ENCODE peak calls at places on chromosome 6, in six cellular contexts. J is suprapubic skin; M is DND-41; A is hypothalamus; V is naive thymus-derived CD8-positive, alpha-beta T cell; T is EL. B is an unnamed sample.

GRCh38 chr6:140445474-140446004 is 1071.1 kb upstream of the CITED2 start:
- DNase-seq in J (no peak), M (no peak), A (no peak), V (no peak), T (peak; percentile 89), B (no peak)

GRCh38 chr6:10369896-10370295 is 45.0 kb downstream of the TFAP2A start:
- DNase-seq in J (no peak), M (no peak), A (no peak), V (no peak), T (peak; percentile 77), B (no peak)

GRCh38 chr6:18166314-18167007 is 11.2 kb downstream of the KDM1B start:
- DNase-seq in J (no peak), M (no peak), A (no peak), V (no peak), T (peak; percentile 19), B (no peak)

GRCh38 chr6:152318278-152318677 is 318.9 kb downstream of the SYNE1 start:
- DNase-seq in J (no peak), M (no peak), A (no peak), V (no peak), T (no peak), B (no peak)

GRCh38 chr6:158312672-158313397 is 570 bp downstream of the TULP4 start:
- DNase-seq in J (no peak), M (no peak), A (no peak), V (no peak), T (no peak), B (peak; percentile 50)

GRCh38 chr6:158174514-158174913 is 6.4 kb downstream of the GTF2H5 start:
- DNase-seq in J (no peak), M (no peak), A (no peak), V (no peak), T (peak; percentile 92), B (no peak)

GRCh38 chr6:41155132-41155805 is 1.1 kb upstream of the TREML1 start:
- DNase-seq in J (no peak), M (no peak), A (no peak), V (no peak), T (no peak), B (no peak)

GRCh38 chr6:156262014-156262413 is 515.2 kb upstream of the ARID1B start:
- DNase-seq in J (no peak), M (no peak), A (no peak), V (no peak), T (no peak), B (no peak)

GRCh38 chr6:144077881-144078280 is 17.5 kb downstream of the SF3B5 start:
- DNase-seq in J (no peak), M (no peak), A (no peak), V (no peak), T (no peak), B (no peak)

GRCh38 chr6:3742426-3743344 is 8.8 kb downstream of the PXDC1 start:
- DNase-seq in J (peak; percentile 93), M (peak; percentile 82), A (peak; percentile 30), V (peak; percentile 89), T (peak; percentile 72), B (peak; percentile 76)

GRCh38 chr6:44423306-44423705 is 35.8 kb downstream of the CDC5L start:
- DNase-seq in J (no peak), M (no peak), A (no peak), V (no peak), T (no peak), B (peak; percentile 16)

GRCh38 chr6:35717449-35718353 is 19.1 kb upstream of the ARMC12 start:
- DNase-seq in J (no peak), M (no peak), A (no peak), V (no peak), T (no peak), B (no peak)

GRCh38 chr6:70669133-70669532 is 1.4 kb downstream of the SMAP1 start:
- DNase-seq in J (no peak), M (no peak), A (no peak), V (no peak), T (no peak), B (no peak)

GRCh38 chr6:46444772-46445454 is 46.3 kb downstream of the RCAN2 start:
- DNase-seq in J (no peak), M (no peak), A (no peak), V (no peak), T (no peak), B (no peak)

GRCh38 chr6:117550618-117551242 is 51.6 kb downstream of the GOPC start:
- DNase-seq in J (no peak), M (no peak), A (no peak), V (peak; percentile 16), T (no peak), B (no peak)

GRCh38 chr6:19849736-19850135 is 12.6 kb downstream of the ID4 start:
- DNase-seq in J (no peak), M (no peak), A (no peak), V (no peak), T (no peak), B (no peak)

GRCh38 chr6:28683945-28684538 is 158.4 kb downstream of the GPX5 start:
- DNase-seq in J (no peak), M (peak; percentile 26), A (no peak), V (peak; percentile 34), T (peak; percentile 57), B (no peak)

GRCh38 chr6:63899550-63899949 is 263.9 kb downstream of the PHF3 start:
- DNase-seq in J (no peak), M (no peak), A (no peak), V (no peak), T (no peak), B (no peak)

GRCh38 chr6:106431972-106432371 is 71.5 kb downstream of the CRYBG1 start:
- DNase-seq in J (no peak), M (no peak), A (no peak), V (no peak), T (peak; percentile 39), B (no peak)

GRCh38 chr6:41367700-41368099 is 32.3 kb downstream of the NCR2 start:
- DNase-seq in J (no peak), M (peak; percentile 59), A (no peak), V (no peak), T (peak; percentile 53), B (peak; percentile 73)

GRCh38 chr6:120826253-120826652 is 508.0 kb downstream of the TBC1D32 start:
- DNase-seq in J (no peak), M (peak; percentile 13), A (no peak), V (no peak), T (no peak), B (no peak)

GRCh38 chr6:133855994-133856393 is 32.9 kb upstream of the TCF21 start:
- DNase-seq in J (no peak), M (no peak), A (no peak), V (no peak), T (no peak), B (no peak)

GRCh38 chr6:54772610-54773009 is 74.0 kb upstream of the FAM83B start:
- DNase-seq in J (no peak), M (no peak), A (no peak), V (no peak), T (no peak), B (no peak)

GRCh38 chr6:97958143-97958542 is 675.1 kb upstream of the MMS22L start:
- DNase-seq in J (no peak), M (no peak), A (no peak), V (no peak), T (no peak), B (no peak)

GRCh38 chr6:43150051-43150751 is 20.9 kb upstream of the SRF start:
- DNase-seq in J (no peak), M (no peak), A (no peak), V (no peak), T (no peak), B (no peak)

GRCh38 chr6:52027699-52028098 is 59.7 kb downstream of the PKHD1 start:
- DNase-seq in J (no peak), M (no peak), A (no peak), V (no peak), T (no peak), B (no peak)

GRCh38 chr6:44762496-44762895 is 375.0 kb downstream of the CDC5L start:
- DNase-seq in J (no peak), M (no peak), A (no peak), V (no peak), T (peak; percentile 39), B (no peak)

GRCh38 chr6:141359953-141360352 is 772.8 kb upstream of the GJE1 start:
- DNase-seq in J (no peak), M (no peak), A (no peak), V (no peak), T (no peak), B (no peak)

GRCh38 chr6:69386431-69386830 is 410.4 kb downstream of the LMBRD1 start:
- DNase-seq in J (no peak), M (no peak), A (no peak), V (no peak), T (no peak), B (no peak)

GRCh38 chr6:8958894-8959511 is 523.7 kb upstream of the SLC35B3 start:
- DNase-seq in J (no peak), M (no peak), A (no peak), V (no peak), T (peak; percentile 63), B (no peak)

GRCh38 chr6:163955131-163955530 is 540.6 kb downstream of the QKI start:
- DNase-seq in J (peak; percentile 61), M (no peak), A (no peak), V (no peak), T (peak; percentile 98), B (no peak)